ENCODE peak calls at places on chromosomes 12 and 14, in seven cellular contexts. One of them, this sample, is unnamed. For H3K4me1, the result is how much of the 10 kb centered on the place peaks cover.

GRCh38 chr12:25187781-25188180 is 7.2 kb downstream of the DNAI7 start:
- DNase-seq in suprapubic skin: no peak
- DNase-seq in A549: no peak
- DNase-seq in CD4-positive, CD25-positive, alpha-beta regulatory T cell: no peak
- DNase-seq in left ventricle myocardium inferior: no peak
- DNase-seq in neuronal stem cell: no peak
- DNase-seq in uterus: no peak
- DNase-seq in this sample: no peak

GRCh38 chr12:5581616-5582367 is 149.9 kb downstream of the NTF3 start:
- DNase-seq in A549: no peak
- DNase-seq in uterus: no peak
- DNase-seq in neuronal stem cell: no peak
- DNase-seq in suprapubic skin: no peak
- DNase-seq in left ventricle myocardium inferior: peak
- DNase-seq in CD4-positive, CD25-positive, alpha-beta regulatory T cell: no peak
- DNase-seq in this sample: no peak

GRCh38 chr14:95313707-95314106 is 6.0 kb downstream of the CLMN start:
- DNase-seq in A549: peak
- DNase-seq in uterus: peak
- DNase-seq in left ventricle myocardium inferior: peak
- DNase-seq in neuronal stem cell: no peak
- DNase-seq in suprapubic skin: no peak
- DNase-seq in CD4-positive, CD25-positive, alpha-beta regulatory T cell: no peak
- DNase-seq in this sample: peak

GRCh38 chr12:26123482-26123980 is 1.3 kb downstream of the BHLHE41 start:
- DNase-seq in CD4-positive, CD25-positive, alpha-beta regulatory T cell: no peak
- DNase-seq in left ventricle myocardium inferior: no peak
- DNase-seq in suprapubic skin: no peak
- DNase-seq in uterus: no peak
- DNase-seq in A549: no peak
- DNase-seq in neuronal stem cell: no peak
- DNase-seq in this sample: no peak

GRCh38 chr12:128463881-128464280 is 196.9 kb downstream of the TMEM132C start:
- DNase-seq in neuronal stem cell: no peak
- DNase-seq in uterus: no peak
- DNase-seq in CD4-positive, CD25-positive, alpha-beta regulatory T cell: no peak
- DNase-seq in A549: no peak
- DNase-seq in left ventricle myocardium inferior: no peak
- DNase-seq in suprapubic skin: no peak
- DNase-seq in this sample: no peak

GRCh38 chr14:94710731-94711130 is 59.2 kb downstream of the GSC start:
- DNase-seq in CD4-positive, CD25-positive, alpha-beta regulatory T cell: no peak
- DNase-seq in A549: no peak
- DNase-seq in suprapubic skin: no peak
- DNase-seq in left ventricle myocardium inferior: no peak
- DNase-seq in neuronal stem cell: no peak
- DNase-seq in uterus: no peak
- DNase-seq in this sample: no peak

GRCh38 chr14:92553456-92553855 is 39.9 kb downstream of the RIN3 start:
- DNase-seq in suprapubic skin: no peak
- DNase-seq in CD4-positive, CD25-positive, alpha-beta regulatory T cell: no peak
- DNase-seq in A549: peak
- DNase-seq in uterus: peak
- DNase-seq in neuronal stem cell: no peak
- DNase-seq in left ventricle myocardium inferior: no peak
- DNase-seq in this sample: no peak

GRCh38 chr14:56274556-56274955 is 156.3 kb downstream of the PELI2 start:
- DNase-seq in left ventricle myocardium inferior: no peak
- DNase-seq in uterus: no peak
- DNase-seq in CD4-positive, CD25-positive, alpha-beta regulatory T cell: no peak
- DNase-seq in neuronal stem cell: no peak
- DNase-seq in A549: no peak
- DNase-seq in suprapubic skin: no peak
- DNase-seq in this sample: no peak

GRCh38 chr12:125220404-125221273 is 155.4 kb downstream of the AACS start:
- DNase-seq in uterus: no peak
- DNase-seq in left ventricle myocardium inferior: no peak
- DNase-seq in CD4-positive, CD25-positive, alpha-beta regulatory T cell: no peak
- DNase-seq in A549: no peak
- DNase-seq in suprapubic skin: no peak
- DNase-seq in neuronal stem cell: no peak
- DNase-seq in this sample: no peak

GRCh38 chr12:67391656-67392055 is 122.5 kb downstream of the CAND1 start:
- DNase-seq in uterus: no peak
- DNase-seq in suprapubic skin: no peak
- DNase-seq in neuronal stem cell: no peak
- DNase-seq in left ventricle myocardium inferior: no peak
- DNase-seq in A549: no peak
- DNase-seq in CD4-positive, CD25-positive, alpha-beta regulatory T cell: no peak
- DNase-seq in this sample: no peak

GRCh38 chr14:74501135-74501614 is 7.6 kb downstream of the ISCA2 start:
- DNase-seq in suprapubic skin: no peak
- DNase-seq in neuronal stem cell: peak
- DNase-seq in CD4-positive, CD25-positive, alpha-beta regulatory T cell: no peak
- DNase-seq in left ventricle myocardium inferior: peak
- DNase-seq in uterus: peak
- DNase-seq in A549: peak
- DNase-seq in this sample: peak

GRCh38 chr12:71208053-71208685 is 50.4 kb upstream of the TSPAN8 start:
- DNase-seq in CD4-positive, CD25-positive, alpha-beta regulatory T cell: no peak
- DNase-seq in neuronal stem cell: peak
- DNase-seq in uterus: no peak
- DNase-seq in suprapubic skin: no peak
- DNase-seq in A549: no peak
- DNase-seq in left ventricle myocardium inferior: no peak
- DNase-seq in this sample: no peak

GRCh38 chr14:28651148-28651547 is 115.4 kb upstream of the FOXG1 start:
- DNase-seq in suprapubic skin: no peak
- DNase-seq in A549: no peak
- DNase-seq in CD4-positive, CD25-positive, alpha-beta regulatory T cell: no peak
- DNase-seq in left ventricle myocardium inferior: no peak
- DNase-seq in uterus: no peak
- DNase-seq in neuronal stem cell: no peak
- DNase-seq in this sample: no peak

GRCh38 chr14:81669308-81669707 is 135.7 kb upstream of the SEL1L start:
- DNase-seq in suprapubic skin: no peak
- DNase-seq in CD4-positive, CD25-positive, alpha-beta regulatory T cell: no peak
- DNase-seq in uterus: no peak
- DNase-seq in neuronal stem cell: no peak
- DNase-seq in left ventricle myocardium inferior: no peak
- DNase-seq in A549: no peak
- DNase-seq in this sample: no peak

GRCh38 chr12:104805186-104805585 is 152.9 kb downstream of the SLC41A2 start:
- DNase-seq in A549: no peak
- DNase-seq in neuronal stem cell: no peak
- DNase-seq in suprapubic skin: no peak
- DNase-seq in left ventricle myocardium inferior: no peak
- DNase-seq in uterus: no peak
- DNase-seq in CD4-positive, CD25-positive, alpha-beta regulatory T cell: no peak
- DNase-seq in this sample: no peak

DNA sequence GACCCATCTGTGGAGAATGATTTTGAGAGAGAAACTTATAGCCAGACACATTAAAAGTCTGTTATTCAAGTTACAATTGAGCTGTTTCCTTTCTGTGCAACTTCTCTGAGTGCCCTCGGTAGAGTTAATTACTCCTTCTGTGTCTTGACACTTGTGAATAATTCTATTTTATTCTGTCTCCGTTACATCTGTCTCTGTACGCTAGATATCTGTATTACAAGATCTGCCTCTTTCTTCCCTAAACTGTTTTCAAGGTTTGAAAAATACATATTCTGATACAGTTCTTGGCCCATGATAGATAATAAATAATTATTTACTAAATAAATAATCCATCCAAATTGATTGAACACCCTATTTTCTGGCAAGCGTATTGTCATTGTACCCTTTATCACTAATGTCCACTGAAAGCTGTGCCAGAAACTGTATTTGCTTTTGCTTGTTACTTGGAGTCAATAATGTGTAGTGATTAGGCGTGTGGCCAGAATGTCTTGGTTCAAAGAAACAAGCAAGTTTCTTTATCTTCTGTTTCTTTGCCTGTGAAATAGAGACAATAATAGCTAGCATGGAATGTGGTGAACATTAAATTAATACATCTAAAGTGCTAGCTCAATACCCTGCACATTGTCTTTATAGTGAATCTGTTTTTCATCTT is 40.1 kb downstream of the FRS2 start:
- DNase-seq in left ventricle myocardium inferior: no peak
- DNase-seq in neuronal stem cell: no peak
- DNase-seq in A549: no peak
- DNase-seq in uterus: no peak
- DNase-seq in suprapubic skin: no peak
- DNase-seq in CD4-positive, CD25-positive, alpha-beta regulatory T cell: no peak
- DNase-seq in this sample: no peak
- H3K4me1 ChIP-seq in left ventricle myocardium inferior: half or more
- H3K4me1 ChIP-seq in neuronal stem cell: under half
- H3K4me1 ChIP-seq in A549: half or more
- H3K4me1 ChIP-seq in uterus: under half
- H3K4me1 ChIP-seq in suprapubic skin: half or more
- H3K4me1 ChIP-seq in CD4-positive, CD25-positive, alpha-beta regulatory T cell: under half
- H3K4me1 ChIP-seq in this sample: under half

GRCh38 chr14:66254066-66254465 is 232.1 kb upstream of the CCDC196 start:
- DNase-seq in A549: no peak
- DNase-seq in suprapubic skin: no peak
- DNase-seq in uterus: no peak
- DNase-seq in CD4-positive, CD25-positive, alpha-beta regulatory T cell: no peak
- DNase-seq in neuronal stem cell: no peak
- DNase-seq in left ventricle myocardium inferior: no peak
- DNase-seq in this sample: no peak
- H3K4me3 ChIP-seq in A549: no peak
- H3K4me3 ChIP-seq in suprapubic skin: no peak
- H3K4me3 ChIP-seq in uterus: no peak
- H3K4me3 ChIP-seq in CD4-positive, CD25-positive, alpha-beta regulatory T cell: no peak
- H3K4me3 ChIP-seq in neuronal stem cell: no peak
- H3K4me3 ChIP-seq in left ventricle myocardium inferior: no peak
- H3K4me3 ChIP-seq in this sample: no peak

GRCh38 chr12:120247183-120247582 is 18.3 kb downstream of the PXN start:
- DNase-seq in A549: no peak
- DNase-seq in uterus: no peak
- DNase-seq in suprapubic skin: no peak
- DNase-seq in neuronal stem cell: no peak
- DNase-seq in CD4-positive, CD25-positive, alpha-beta regulatory T cell: no peak
- DNase-seq in left ventricle myocardium inferior: no peak
- DNase-seq in this sample: no peak
- H3K4me1 ChIP-seq in A549: half or more
- H3K4me1 ChIP-seq in uterus: under half
- H3K4me1 ChIP-seq in suprapubic skin: half or more
- H3K4me1 ChIP-seq in neuronal stem cell: under half
- H3K4me1 ChIP-seq in CD4-positive, CD25-positive, alpha-beta regulatory T cell: half or more
- H3K4me1 ChIP-seq in left ventricle myocardium inferior: half or more
- H3K4me1 ChIP-seq in this sample: half or more

GRCh38 chr14:100546051-100546443 is 41.2 kb downstream of the BEGAIN start:
- DNase-seq in CD4-positive, CD25-positive, alpha-beta regulatory T cell: no peak
- DNase-seq in A549: no peak
- DNase-seq in left ventricle myocardium inferior: peak
- DNase-seq in suprapubic skin: no peak
- DNase-seq in uterus: peak
- DNase-seq in neuronal stem cell: no peak
- DNase-seq in this sample: no peak
- H3K4me3 ChIP-seq in CD4-positive, CD25-positive, alpha-beta regulatory T cell: no peak
- H3K4me3 ChIP-seq in A549: peak
- H3K4me3 ChIP-seq in left ventricle myocardium inferior: peak
- H3K4me3 ChIP-seq in suprapubic skin: peak
- H3K4me3 ChIP-seq in uterus: peak
- H3K4me3 ChIP-seq in neuronal stem cell: no peak
- H3K4me3 ChIP-seq in this sample: no peak

GRCh38 chr14:77710364-77710763 is 2.5 kb downstream of the SLIRP start:
- DNase-seq in uterus: no peak
- DNase-seq in A549: no peak
- DNase-seq in CD4-positive, CD25-positive, alpha-beta regulatory T cell: no peak
- DNase-seq in neuronal stem cell: no peak
- DNase-seq in left ventricle myocardium inferior: no peak
- DNase-seq in suprapubic skin: no peak
- DNase-seq in this sample: no peak
- H3K4me1 ChIP-seq in uterus: under half
- H3K4me1 ChIP-seq in A549: under half
- H3K4me1 ChIP-seq in CD4-positive, CD25-positive, alpha-beta regulatory T cell: under half
- H3K4me1 ChIP-seq in neuronal stem cell: under half
- H3K4me1 ChIP-seq in left ventricle myocardium inferior: half or more
- H3K4me1 ChIP-seq in suprapubic skin: under half
- H3K4me1 ChIP-seq in this sample: under half

GRCh38 chr12:15232959-15233358 is 11.7 kb upstream of the RERG start:
- DNase-seq in suprapubic skin: no peak
- DNase-seq in CD4-positive, CD25-positive, alpha-beta regulatory T cell: no peak
- DNase-seq in neuronal stem cell: no peak
- DNase-seq in left ventricle myocardium inferior: no peak
- DNase-seq in uterus: no peak
- DNase-seq in A549: no peak
- DNase-seq in this sample: no peak

GRCh38 chr12:15231493-15231892 is 10.3 kb upstream of the RERG start:
- DNase-seq in left ventricle myocardium inferior: no peak
- DNase-seq in suprapubic skin: no peak
- DNase-seq in neuronal stem cell: no peak
- DNase-seq in A549: no peak
- DNase-seq in uterus: no peak
- DNase-seq in CD4-positive, CD25-positive, alpha-beta regulatory T cell: no peak
- DNase-seq in this sample: no peak

GRCh38 chr12:15234011-15234410 is 12.8 kb upstream of the RERG start:
- DNase-seq in CD4-positive, CD25-positive, alpha-beta regulatory T cell: no peak
- DNase-seq in A549: no peak
- DNase-seq in uterus: no peak
- DNase-seq in suprapubic skin: no peak
- DNase-seq in neuronal stem cell: no peak
- DNase-seq in left ventricle myocardium inferior: no peak
- DNase-seq in this sample: no peak

GRCh38 chr12:15230137-15230536 is 8.9 kb upstream of the RERG start:
- DNase-seq in uterus: no peak
- DNase-seq in left ventricle myocardium inferior: no peak
- DNase-seq in suprapubic skin: no peak
- DNase-seq in A549: no peak
- DNase-seq in CD4-positive, CD25-positive, alpha-beta regulatory T cell: no peak
- DNase-seq in neuronal stem cell: no peak
- DNase-seq in this sample: no peak

GRCh38 chr12:15230751-15231150 is 9.5 kb upstream of the RERG start:
- DNase-seq in A549: no peak
- DNase-seq in uterus: no peak
- DNase-seq in suprapubic skin: no peak
- DNase-seq in neuronal stem cell: no peak
- DNase-seq in left ventricle myocardium inferior: no peak
- DNase-seq in CD4-positive, CD25-positive, alpha-beta regulatory T cell: no peak
- DNase-seq in this sample: no peak
- H3K4me3 ChIP-seq in A549: no peak
- H3K4me3 ChIP-seq in uterus: no peak
- H3K4me3 ChIP-seq in suprapubic skin: no peak
- H3K4me3 ChIP-seq in neuronal stem cell: no peak
- H3K4me3 ChIP-seq in left ventricle myocardium inferior: no peak
- H3K4me3 ChIP-seq in CD4-positive, CD25-positive, alpha-beta regulatory T cell: no peak
- H3K4me3 ChIP-seq in this sample: no peak

GRCh38 chr12:75717902-75718301 is 206.5 kb upstream of the KRR1 start:
- DNase-seq in CD4-positive, CD25-positive, alpha-beta regulatory T cell: no peak
- DNase-seq in left ventricle myocardium inferior: no peak
- DNase-seq in suprapubic skin: no peak
- DNase-seq in A549: no peak
- DNase-seq in uterus: no peak
- DNase-seq in neuronal stem cell: no peak
- DNase-seq in this sample: no peak
- H3K4me1 ChIP-seq in CD4-positive, CD25-positive, alpha-beta regulatory T cell: under half
- H3K4me1 ChIP-seq in left ventricle myocardium inferior: under half
- H3K4me1 ChIP-seq in suprapubic skin: under half
- H3K4me1 ChIP-seq in A549: half or more
- H3K4me1 ChIP-seq in uterus: under half
- H3K4me1 ChIP-seq in neuronal stem cell: under half
- H3K4me1 ChIP-seq in this sample: under half